ENCODE peak calls at places on chromosomes 13 and 19, in six cellular contexts. L is HCT116, W is GM12892, I is spleen, A is sigmoid colon, G is K562. V is an unnamed sample.

GRCh38 chr19:13154911-13155471 is 4.8 kb downstream of the IER2 start:
- DNase-seq in W (peak), L (peak), A (peak), G (peak), I (peak), V (peak)

GRCh38 chr19:33293255-33294057 is 8.9 kb downstream of the CEBPA start:
- DNase-seq in I (peak), A (no peak), W (no peak), G (peak), L (no peak), V (no peak)

GRCh38 chr13:80931118-80931517 is 590.2 kb upstream of the SPRY2 start:
- DNase-seq in L (no peak), W (no peak), A (no peak), I (no peak), G (no peak), V (no peak)

GRCh38 chr13:49641810-49642291 is 13.5 kb downstream of the ARL11 start:
- DNase-seq in G (peak), I (peak), A (peak), W (no peak), L (no peak), V (peak)

GRCh38 chr13:44271915-44272341 is 101.7 kb upstream of the SERP2 start:
- DNase-seq in G (no peak), L (no peak), W (no peak), A (peak), I (no peak), V (no peak)

GRCh38 chr19:51473009-51473707 is 5.2 kb upstream of the CEACAM18 start:
- DNase-seq in G (peak), W (peak), I (peak), L (peak), A (peak), V (no peak)

GRCh38 chr13:59441596-59442280 is 722.0 kb downstream of the DIAPH3 start:
- DNase-seq in I (no peak), A (no peak), L (no peak), W (no peak), G (no peak), V (no peak)

GRCh38 chr13:44936246-44936645 is 53.0 kb downstream of the NUFIP1 start:
- DNase-seq in G (no peak), I (no peak), W (no peak), L (no peak), A (no peak), V (no peak)

GRCh38 chr19:18768997-18769891 is 21.9 kb downstream of the COMP start:
- DNase-seq in G (no peak), W (no peak), L (no peak), A (no peak), I (no peak), V (no peak)

GRCh38 chr19:55383789-55384575 is at the start of gene TMEM238:
- DNase-seq in I (peak), L (no peak), A (peak), W (peak), G (peak), V (no peak)

GRCh38 chr13:29435125-29435911 is 160.2 kb downstream of the SLC7A1 start:
- DNase-seq in G (no peak), L (no peak), A (peak), I (no peak), W (no peak), V (no peak)

GRCh38 chr19:5340637-5341447 is at the start of gene PTPRS:
- DNase-seq in L (peak), W (peak), G (peak), A (peak), I (peak), V (no peak)

GRCh38 chr19:54035215-54036178 is 28.2 kb downstream of the VSTM1 start:
- DNase-seq in G (no peak), W (no peak), A (no peak), I (no peak), L (no peak), V (no peak)

GRCh38 chr19:28643284-28643683 is 569.7 kb downstream of the UQCRFS1 start:
- DNase-seq in G (no peak), W (no peak), L (no peak), I (no peak), A (no peak), V (no peak)

GRCh38 chr13:72507394-72508199 is 219.8 kb downstream of the MZT1 start:
- DNase-seq in A (no peak), I (no peak), G (no peak), W (no peak), L (no peak), V (no peak)

GRCh38 chr19:42229855-42230331 is 9.8 kb downstream of the ZNF526 start:
- DNase-seq in L (no peak), I (no peak), A (no peak), G (peak), W (no peak), V (no peak)

GRCh38 chr13:93963266-93964131 is 516.0 kb downstream of the DCT start:
- DNase-seq in A (no peak), L (no peak), W (no peak), I (no peak), G (no peak), V (no peak)

GRCh38 chr13:112987625-112988024 is 18.6 kb downstream of the MCF2L start:
- DNase-seq in L (no peak), I (no peak), A (no peak), W (no peak), G (no peak), V (no peak)

GRCh38 chr19:19040417-19040816 is 7.0 kb downstream of the ARMC6 start:
- DNase-seq in I (no peak), G (no peak), W (no peak), A (peak), L (no peak), V (no peak)

GRCh38 chr13:109938255-109938936 is 152.0 kb upstream of the IRS2 start:
- DNase-seq in A (no peak), I (no peak), L (no peak), W (no peak), G (no peak), V (no peak)

GRCh38 chr13:74090397-74090796 is 43.8 kb downstream of the KLF12 start:
- DNase-seq in A (no peak), W (no peak), G (no peak), L (no peak), I (no peak), V (no peak)

GRCh38 chr13:58081301-58081820 is 449.8 kb downstream of the PCDH17 start:
- DNase-seq in I (no peak), L (no peak), W (no peak), G (no peak), A (no peak), V (no peak)

GRCh38 chr13:48210178-48210577 is 22.8 kb upstream of the ITM2B start:
- DNase-seq in A (no peak), I (no peak), W (no peak), L (no peak), G (no peak), V (no peak)

GRCh38 chr13:39417643-39418042 is 185.3 kb downstream of the LHFPL6 start:
- DNase-seq in A (no peak), W (no peak), I (no peak), L (no peak), G (no peak), V (no peak)

GRCh38 chr13:62305758-62306157 is 890.1 kb upstream of the PCDH20 start:
- DNase-seq in L (no peak), A (no peak), I (no peak), G (no peak), W (no peak), V (no peak)

GRCh38 chr19:40682431-40682964 is 8.0 kb downstream of the NUMBL start:
- DNase-seq in L (no peak), G (no peak), W (no peak), A (no peak), I (no peak), V (no peak)

GRCh38 chr19:47111081-47111589 is 2.4 kb downstream of the ZC3H4 start:
- DNase-seq in W (no peak), A (peak), I (peak), L (no peak), G (peak), V (no peak)
- TF ChIP-seq POLR2AphosphoS5 in W (peak), A (no peak), I (peak), L (no peak), G (peak), V (no peak)

GRCh38 chr19:10679743-10680142 is 21.5 kb upstream of the QTRT1 start:
- DNase-seq in G (no peak), W (no peak), A (no peak), I (no peak), L (no peak), V (no peak)
- TF ChIP-seq POLR2A in G (no peak), W (no peak), A (no peak), I (no peak), L (no peak), V (no peak)

GRCh38 chr19:6683971-6684370 is 14.0 kb upstream of the TNFSF14 start:
- DNase-seq in W (no peak), L (no peak), I (peak), A (no peak), G (no peak), V (no peak)
- TF ChIP-seq POLR2AphosphoS5 in W (no peak), L (no peak), I (no peak), A (no peak), G (no peak), V (no peak)

DNA sequence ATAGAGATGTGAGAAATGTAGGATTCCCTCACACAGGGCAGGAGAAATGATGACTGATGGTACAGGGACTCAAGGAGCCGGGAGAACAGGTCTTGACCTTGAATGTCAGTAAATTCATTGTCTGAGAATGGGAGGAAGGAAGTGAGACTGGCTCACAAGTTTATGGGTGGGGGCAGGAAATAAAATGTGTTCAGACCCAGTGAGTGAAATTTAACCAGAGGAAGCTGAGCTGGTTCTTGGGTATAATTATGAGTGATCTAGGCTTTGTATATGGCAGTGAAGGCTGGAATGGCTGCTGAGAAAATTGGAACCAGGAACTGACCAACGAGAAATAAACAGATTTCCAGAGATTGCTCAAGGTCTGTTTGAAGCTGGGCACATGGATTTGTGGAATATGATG is 6.3 kb upstream of the IGSF23 start:
- DNase-seq in W (no peak), L (no peak), I (no peak), A (no peak), G (no peak), V (no peak)
- TF ChIP-seq POLR2A in W (no peak), L (no peak), I (no peak), A (no peak), G (no peak), V (no peak)

GRCh38 chr19:1266116-1266817 is 2.9 kb upstream of the CIRBP start:
- DNase-seq in I (peak), L (no peak), G (peak), A (peak), W (peak), V (peak)
- TF ChIP-seq POLR2AphosphoS5 in I (peak), L (no peak), G (peak), A (peak), W (no peak), V (peak)

GRCh38 chr13:27269114-27269665 is 1.4 kb upstream of the RASL11A start:
- DNase-seq in A (no peak), L (no peak), W (no peak), G (no peak), I (no peak), V (no peak)

GRCh38 chr13:27273658-27274425 is 3.2 kb downstream of the RASL11A start:
- DNase-seq in A (no peak), I (no peak), G (no peak), L (no peak), W (no peak), V (no peak)

GRCh38 chr13:27274631-27275030 is 4.0 kb downstream of the RASL11A start:
- DNase-seq in L (no peak), I (no peak), A (no peak), W (no peak), G (no peak), V (no peak)

GRCh38 chr13:27271572-27272096 is 1.0 kb downstream of the RASL11A start:
- DNase-seq in I (peak), W (no peak), A (no peak), G (no peak), L (no peak), V (no peak)

DNA sequence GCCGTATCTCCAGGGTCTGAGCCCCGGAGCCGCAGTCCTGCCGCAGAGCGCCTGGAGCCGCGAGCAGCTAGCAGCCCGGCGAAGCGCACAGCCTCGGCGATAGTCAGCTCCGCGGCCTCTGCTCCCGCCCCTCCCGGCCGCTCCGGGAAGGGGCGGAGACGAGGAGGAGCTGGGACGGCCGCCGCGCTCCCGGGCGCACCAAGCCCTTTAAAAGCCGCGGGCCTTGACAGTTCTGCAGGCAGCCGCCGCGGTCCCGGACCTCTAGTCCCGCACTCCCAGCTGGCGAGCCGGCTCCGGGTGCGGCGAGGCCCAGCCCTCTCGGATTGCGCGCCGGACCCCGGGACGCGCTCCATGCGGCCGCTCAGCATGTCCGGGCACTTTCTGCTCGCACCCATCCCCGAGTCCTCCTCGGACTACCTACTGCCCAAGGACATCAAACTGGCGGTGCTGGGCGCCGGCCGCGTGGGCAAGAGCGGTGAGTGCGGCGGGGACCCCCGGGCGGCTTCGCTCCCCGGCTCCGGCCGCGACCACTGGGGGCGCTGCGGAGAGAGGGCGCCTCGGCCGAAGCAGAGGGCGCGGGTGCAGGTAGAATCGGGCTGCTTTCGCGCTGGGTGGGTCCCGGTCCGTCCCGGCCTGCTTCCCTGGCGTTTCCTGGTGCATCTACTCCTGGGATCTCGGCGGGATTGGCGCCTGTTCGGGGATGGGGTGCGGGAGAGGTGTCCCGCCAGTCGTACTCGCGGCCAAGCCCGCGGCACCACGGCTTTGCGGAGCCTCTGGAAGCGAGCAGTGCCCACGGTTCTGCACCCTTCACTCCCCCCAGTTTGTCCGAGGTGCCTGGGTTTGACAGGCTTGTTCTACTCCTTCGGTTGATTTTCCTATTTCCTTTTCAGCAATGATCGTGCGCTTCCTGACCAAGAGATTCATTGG is at the start of gene RASL11A:
- DNase-seq in L (peak), G (peak), I (peak), A (peak), W (peak), V (no peak)
- TF ChIP-seq POLR2A in L (peak), G (no peak), I (peak), A (peak), W (no peak), V (peak)

DNA sequence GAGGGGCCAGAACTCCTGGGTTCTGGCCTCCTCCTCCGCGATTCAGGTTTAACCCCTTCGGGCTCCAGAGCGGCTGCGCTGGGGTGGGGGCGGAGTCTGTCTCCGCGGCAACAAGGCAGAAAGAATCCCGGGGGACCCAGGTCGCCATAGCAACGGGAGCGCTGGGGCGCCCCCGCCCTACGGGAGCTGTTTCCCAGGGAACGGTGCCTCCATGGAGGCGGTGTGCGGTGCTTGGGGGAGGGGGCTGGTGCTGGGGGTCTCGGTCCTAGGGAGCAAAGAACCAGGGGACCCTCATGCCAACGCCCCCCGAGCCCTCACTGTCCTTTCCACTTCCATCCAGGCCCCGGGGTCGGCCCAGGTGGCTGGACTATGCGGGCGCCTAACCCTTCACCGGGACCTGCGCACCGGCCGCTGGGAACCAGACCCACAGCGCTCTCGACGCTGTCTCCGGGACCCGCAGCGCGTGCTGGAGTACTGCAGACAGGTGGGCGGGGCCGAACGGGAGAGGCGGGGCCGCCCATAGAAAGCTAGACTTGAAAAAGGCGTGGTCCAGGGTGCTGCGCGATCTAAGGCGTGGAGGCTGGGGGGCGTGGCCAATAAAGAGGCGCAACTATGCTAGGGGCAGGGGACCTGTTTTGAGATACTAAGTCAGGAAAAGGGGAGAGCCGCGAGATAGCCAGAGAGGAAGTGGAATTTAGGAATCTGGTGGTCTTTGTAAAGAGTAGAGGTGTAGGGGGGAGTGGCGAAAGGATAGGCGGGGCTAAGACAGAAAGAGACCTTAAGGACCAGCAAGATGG is 1.2 kb downstream of the APLP1 start:
- DNase-seq in I (peak), W (peak), L (peak), A (no peak), G (peak), V (no peak)
- TF ChIP-seq POLR2AphosphoS5 in I (no peak), W (no peak), L (peak), A (no peak), G (no peak), V (no peak)

DNA sequence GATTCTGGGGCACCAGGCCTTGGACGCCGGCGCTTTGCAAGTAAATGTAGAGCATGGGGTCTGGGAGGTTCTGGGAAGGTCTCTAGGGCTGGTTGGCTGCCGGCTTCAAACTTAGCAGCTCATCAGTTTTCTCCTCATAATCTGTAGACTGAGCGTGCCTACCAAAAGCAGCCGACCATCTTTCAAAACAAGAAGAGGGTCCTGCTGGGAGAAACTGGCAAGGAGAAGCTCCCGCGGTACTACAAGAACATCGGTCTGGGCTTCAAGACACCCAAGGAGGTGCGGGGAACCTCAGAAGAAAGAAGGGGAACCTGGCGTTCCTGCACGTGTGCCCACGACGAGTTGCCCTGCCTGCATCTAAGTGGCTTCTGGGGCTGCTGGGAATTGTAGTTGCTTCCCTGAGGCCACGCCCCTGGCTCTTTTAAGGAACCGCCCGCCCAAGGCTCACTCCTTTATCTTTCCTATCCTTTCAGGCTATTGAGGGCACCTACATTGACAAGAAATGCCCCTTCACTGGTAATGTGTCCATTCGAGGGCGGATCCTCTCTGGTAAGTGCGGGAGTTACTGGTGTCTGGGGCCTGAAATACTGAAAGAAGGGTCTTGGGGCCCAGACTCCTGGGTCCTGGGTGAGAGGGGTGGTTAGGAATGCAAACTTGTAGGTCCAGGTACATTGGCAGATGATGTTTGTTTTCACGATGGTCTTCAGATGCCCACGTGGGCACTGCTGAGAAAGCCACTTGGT is 984 bp downstream of the RPS11 start:
- DNase-seq in G (peak), L (no peak), A (peak), I (peak), W (peak), V (peak)
- TF ChIP-seq POLR2A in G (peak), L (no peak), A (no peak), I (no peak), W (peak), V (no peak)

V was measured in vagina.